ENCODE peak calls at places on chromosomes 12 and 14, in six cellular contexts. H is foreskin fibroblast; E is A549; K is GM03348; W is CD4-positive, alpha-beta T cell; D is suprapubic skin. B is an unnamed sample.

GRCh38 chr12:3175238-3175637 is 98.1 kb downstream of the TSPAN9 start:
- DNase-seq in D (no peak), E (no peak), W (no peak), K (no peak), H (no peak), B (no peak)

GRCh38 chr12:106101798-106102197 is 37.0 kb downstream of the NUAK1 start:
- DNase-seq in W (no peak), D (no peak), E (no peak), K (no peak), H (no peak), B (no peak)

GRCh38 chr12:24728366-24728765 is 220.5 kb downstream of the BCAT1 start:
- DNase-seq in W (no peak), K (peak), D (no peak), H (peak), E (peak), B (no peak)

GRCh38 chr12:93025145-93026103 is 96.3 kb upstream of the EEA1 start:
- DNase-seq in E (peak), W (no peak), K (peak), H (peak), D (no peak), B (no peak)

GRCh38 chr14:68216957-68217356 is 397.4 kb downstream of the RAD51B start:
- DNase-seq in K (no peak), E (no peak), H (no peak), D (no peak), W (no peak), B (no peak)

GRCh38 chr14:68589447-68590232 is 203.2 kb downstream of the ZFP36L1 start:
- DNase-seq in H (peak), D (peak), K (peak), W (no peak), E (no peak), B (peak)

GRCh38 chr14:74035556-74035955 is 16.4 kb downstream of the BBOF1 start:
- DNase-seq in D (no peak), W (no peak), E (no peak), K (peak), H (peak), B (no peak)

GRCh38 chr12:52052471-52053186 is 1.4 kb downstream of the NR4A1 start:
- DNase-seq in K (no peak), H (no peak), E (peak), D (no peak), W (no peak), B (no peak)

GRCh38 chr12:38875571-38876228 is 29.7 kb downstream of the CPNE8 start:
- DNase-seq in K (no peak), E (no peak), H (no peak), W (no peak), D (no peak), B (no peak)

GRCh38 chr14:101713641-101714349 is 47.7 kb upstream of the PPP2R5C start:
- DNase-seq in H (no peak), E (no peak), W (no peak), D (peak), K (no peak), B (no peak)

GRCh38 chr12:81627336-81628189 is 131.6 kb downstream of the PPFIA2 start:
- DNase-seq in W (no peak), H (peak), D (no peak), E (peak), K (peak), B (no peak)

GRCh38 chr12:91774471-91774921 is 371.1 kb downstream of the BTG1 start:
- DNase-seq in K (peak), W (no peak), D (no peak), H (peak), E (peak), B (no peak)

GRCh38 chr12:55682087-55682796 is 25.5 kb downstream of the ITGA7 start:
- DNase-seq in E (peak), W (no peak), K (no peak), H (no peak), D (no peak), B (peak)

B was measured in mesenteric fat pad.